ENCODE peak calls at places on chromosomes 4 and X, in five cellular contexts. P, J, U, D and M are unnamed samples.

GRCh38 chrX:41779058-41779564 is 55.1 kb downstream of the GPR82 start:
- DNase-seq in U (no peak), J (no peak), P (peak; percentile 79), D (no peak), M (no peak)

GRCh38 chr4:168183717-168184571 is 91.6 kb downstream of the ANXA10 start:
- DNase-seq in D (peak; percentile 9), P (peak; percentile 44), J (no peak), U (no peak), M (no peak)

GRCh38 chr4:17492058-17492741 is 19.7 kb downstream of the QDPR start:
- DNase-seq in J (peak; percentile 63), U (no peak), D (no peak), P (no peak), M (no peak)

GRCh38 chrX:151359931-151360871 is 36.8 kb upstream of the VMA21 start:
- DNase-seq in J (no peak), U (no peak), D (peak; percentile 22), P (no peak), M (no peak)

GRCh38 chrX:40094041-40094899 is 3.5 kb downstream of the BCOR start:
- DNase-seq in U (no peak), P (no peak), D (no peak), J (peak; percentile 76), M (no peak)

GRCh38 chr4:630661-631060 is 5.3 kb downstream of the PDE6B start:
- DNase-seq in U (no peak), J (peak; percentile 37), D (no peak), P (no peak), M (no peak)

GRCh38 chr4:112418092-112418491 is 97.9 kb downstream of the NEUROG2 start:
- DNase-seq in D (no peak), J (no peak), P (no peak), U (no peak), M (no peak)

GRCh38 chrX:9341305-9342201 is 123.3 kb upstream of the TBL1X start:
- DNase-seq in D (no peak), P (peak; percentile 69), J (peak; percentile 69), U (no peak), M (peak; percentile 44)

GRCh38 chr4:183355405-183355804 is 33.2 kb upstream of the CLDN24 start:
- DNase-seq in P (no peak), U (no peak), J (no peak), D (peak; percentile 21), M (no peak)

GRCh38 chr4:123616970-123617392 is 220.4 kb downstream of the SPRY1 start:
- DNase-seq in D (no peak), U (no peak), P (no peak), J (no peak), M (no peak)

GRCh38 chrX:17606211-17606610 is 131.1 kb upstream of the SCML1 start:
- DNase-seq in P (no peak), D (no peak), J (no peak), U (no peak), M (no peak)

GRCh38 chrX:150547511-150548115 is 20.8 kb upstream of the MTM1 start:
- DNase-seq in J (peak; percentile 90), P (peak; percentile 48), D (peak; percentile 42), U (peak; percentile 81), M (no peak)

GRCh38 chrX:149691794-149692193 is 20.1 kb upstream of the MAGEA11 start:
- DNase-seq in J (no peak), U (no peak), D (no peak), P (no peak), M (no peak)

GRCh38 chr4:156169861-156170260 is 216.2 kb upstream of the CTSO start:
- DNase-seq in U (no peak), D (no peak), J (no peak), P (no peak), M (no peak)

GRCh38 chr4:121706595-121707021 is 9.8 kb upstream of the ANXA5 start:
- DNase-seq in P (no peak), D (no peak), J (no peak), U (no peak), M (no peak)

GRCh38 chrX:123322531-123322930 is 138.5 kb downstream of the GRIA3 start:
- DNase-seq in J (no peak), P (no peak), U (no peak), D (no peak), M (no peak)

GRCh38 chr4:77177196-77177595 is 20.2 kb downstream of the CCNG2 start:
- DNase-seq in J (no peak), D (no peak), P (no peak), U (no peak), M (no peak)

GRCh38 chr4:40822781-40823180 is 73.0 kb downstream of the NSUN7 start:
- DNase-seq in D (no peak), U (peak; percentile 34), P (no peak), J (no peak), M (no peak)

GRCh38 chr4:80112236-80112635 is 39.2 kb upstream of the ANTXR2 start:
- DNase-seq in J (no peak), D (no peak), U (peak; percentile 81), P (no peak), M (no peak)

GRCh38 chrX:131812847-131813825 is 210.0 kb upstream of the STK26 start:
- DNase-seq in D (no peak), J (peak; percentile 63), U (no peak), P (peak; percentile 74), M (no peak)

GRCh38 chr4:164138521-164138920 is 615.4 kb upstream of the SMIM31 start:
- DNase-seq in D (no peak), U (no peak), P (no peak), J (no peak), M (no peak)

DNA sequence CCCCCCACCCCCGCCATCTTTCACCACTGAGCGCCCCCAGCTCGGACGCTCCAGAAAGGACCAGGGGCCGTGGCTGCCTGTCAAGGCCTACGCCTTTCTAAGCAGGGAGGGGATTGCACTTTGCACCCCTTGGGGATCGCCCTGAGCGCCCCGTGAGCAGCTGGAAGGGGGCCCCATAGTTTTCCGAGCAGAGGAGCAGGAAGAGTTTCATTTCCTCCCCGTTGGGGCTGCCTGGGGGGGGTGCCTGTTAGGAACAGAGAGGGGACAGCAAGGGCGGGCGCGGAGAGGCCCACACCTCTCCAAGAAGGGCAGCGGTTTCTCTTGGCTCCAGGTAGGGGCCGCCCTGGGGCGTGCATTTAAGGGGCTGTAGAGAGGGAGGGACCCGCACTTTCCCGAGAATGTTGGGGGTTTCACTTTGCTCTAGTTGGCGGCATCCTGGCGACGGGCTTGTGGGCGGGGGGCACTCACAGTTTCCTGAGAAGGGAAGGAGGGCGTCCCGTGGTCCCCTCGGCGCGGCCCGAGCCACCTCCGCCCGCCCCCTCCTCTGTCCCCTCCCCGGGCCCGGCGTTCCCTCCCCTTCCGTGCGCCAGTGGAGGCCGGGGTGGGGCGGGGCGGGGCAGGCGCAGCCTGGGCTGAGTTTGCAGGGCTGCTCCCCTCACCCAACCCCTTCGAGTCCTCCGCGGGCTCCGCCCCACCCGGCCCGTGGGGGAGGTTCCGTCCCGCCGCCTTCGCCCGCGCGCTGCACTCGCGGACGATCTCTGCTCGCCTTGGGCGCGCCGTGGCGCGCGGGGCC is 82.3 kb upstream of the CD99 start:
- DNase-seq in U (peak; percentile 92), J (peak; percentile 93), D (peak; percentile 79), P (peak; percentile 89), M (peak; percentile 92)
- TF ChIP-seq POLR2A in U (no peak), J (peak; percentile 36), D (peak; percentile 60), P (peak; percentile 71), M (no peak)

GRCh38 chr4:20251796-20252655 is at the start of gene SLIT2:
- DNase-seq in U (peak; percentile 94), D (peak; percentile 67), J (peak; percentile 86), P (peak; percentile 10), M (peak; percentile 60)
- TF ChIP-seq POLR2A in U (peak; percentile 82), D (peak; percentile 59), J (peak; percentile 59), P (no peak), M (no peak)

GRCh38 chrX:153382563-153383482 is 18.3 kb downstream of the PNMA6E start:
- DNase-seq in J (no peak), U (no peak), D (no peak), P (no peak), M (no peak)

GRCh38 chrX:153380691-153381090 is 20.5 kb downstream of the PNMA6E start:
- DNase-seq in P (no peak), D (no peak), J (no peak), U (no peak), M (no peak)

GRCh38 chrX:153379971-153380581 is 21.1 kb downstream of the PNMA6E start:
- DNase-seq in D (no peak), J (no peak), U (no peak), P (no peak), M (no peak)

GRCh38 chrX:153379508-153379907 is 21.6 kb downstream of the PNMA6E start:
- DNase-seq in P (no peak), D (no peak), J (no peak), U (no peak), M (no peak)

DNA sequence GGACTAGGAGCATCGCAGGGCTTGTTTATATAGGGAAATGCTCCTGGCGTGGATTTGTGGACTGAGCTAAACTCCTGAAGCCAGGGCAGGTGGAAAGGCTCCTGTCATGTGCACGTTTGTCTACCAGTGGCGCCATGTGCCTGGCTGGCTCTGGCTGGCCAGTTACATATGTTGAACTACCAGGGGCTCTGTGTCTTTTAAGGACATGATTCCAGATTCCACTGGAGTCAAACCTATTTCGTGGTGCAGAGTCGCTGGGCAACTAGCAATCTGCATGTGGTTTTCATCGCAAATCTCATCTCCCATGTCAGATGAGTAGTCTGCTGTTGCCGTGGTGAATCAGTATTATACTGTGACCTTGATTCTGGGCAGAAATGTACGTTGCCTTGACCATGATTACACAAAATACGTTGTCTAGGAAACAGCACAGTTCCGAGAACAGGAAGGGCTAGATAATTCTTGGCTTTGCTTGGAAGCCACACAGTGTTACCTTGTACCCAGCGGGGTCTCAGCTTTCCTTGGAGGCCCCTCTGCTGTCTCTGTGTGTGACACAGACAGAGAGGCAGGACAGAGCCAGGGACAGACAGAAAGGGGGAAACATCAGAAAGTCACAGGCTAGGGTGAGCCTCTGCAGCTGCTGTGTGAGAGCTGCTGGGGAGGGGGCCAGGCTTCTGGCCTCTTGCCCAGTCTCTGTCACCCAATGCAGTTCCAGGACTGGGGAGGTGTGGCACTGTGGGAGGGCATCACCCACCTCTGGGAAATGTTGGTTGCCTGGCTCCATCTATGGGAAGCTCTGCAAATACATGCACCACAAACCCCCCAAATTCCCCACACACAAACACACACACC is 19.2 kb downstream of the PNMA6E start:
- DNase-seq in P (peak; percentile 50), J (no peak), D (no peak), U (no peak), M (no peak)
- TF ChIP-seq POLR2A in P (no peak), J (no peak), D (no peak), U (no peak), M (no peak)

GRCh38 chr4:151228196-151229119 is 48.5 kb upstream of the PRSS48 start:
- DNase-seq in D (no peak), U (no peak), J (no peak), P (no peak), M (no peak)

GRCh38 chr4:151231915-151232595 is 44.9 kb upstream of the PRSS48 start:
- DNase-seq in D (no peak), P (no peak), U (no peak), J (no peak), M (no peak)

GRCh38 chr4:151236036-151236435 is 40.9 kb upstream of the PRSS48 start:
- DNase-seq in U (no peak), D (no peak), J (no peak), P (no peak), M (no peak)

GRCh38 chr4:151238477-151238876 is 38.5 kb upstream of the PRSS48 start:
- DNase-seq in P (peak; percentile 5), U (no peak), D (no peak), J (no peak), M (no peak)

DNA sequence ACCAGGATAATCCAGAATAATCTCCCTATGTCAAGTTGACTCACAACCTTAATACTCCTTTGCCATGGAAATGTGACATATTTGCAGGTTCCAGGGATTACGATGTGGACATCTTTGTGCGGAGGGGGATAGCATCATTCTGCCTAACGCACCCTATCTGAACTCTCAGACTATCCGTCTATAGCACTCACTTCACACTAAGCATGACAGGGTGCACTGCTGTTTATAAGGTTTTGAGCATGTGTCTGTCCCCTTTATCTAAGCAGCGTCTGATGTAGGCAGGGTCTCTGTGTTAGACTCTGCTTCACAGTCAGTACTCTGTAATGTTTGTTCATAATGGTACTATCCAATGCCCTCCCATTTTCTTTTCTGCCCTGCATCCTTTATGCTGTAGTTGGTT is 43.4 kb upstream of the PRSS48 start:
- DNase-seq in P (no peak), U (no peak), J (no peak), D (no peak), M (no peak)
- TF ChIP-seq POLR2A in P (no peak), U (no peak), J (no peak), D (no peak), M (no peak)